ENCODE peak calls at places on chromosomes 5 and 9, in four cellular contexts. D is T-helper 1 cell, N is dermis microvascular lymphatic vessel endothelial cell, H is WTC11. P is an unnamed sample.

GRCh38 chr9:23941051-23941450 is 115.0 kb upstream of the ELAVL2 start:
- DNase-seq in D (no peak), N (no peak), H (no peak), P (no peak)

GRCh38 chr9:3875371-3876132 is 349.8 kb upstream of the RFX3 start:
- DNase-seq in D (peak; percentile 42), N (peak; percentile 95), H (no peak), P (no peak)

GRCh38 chr9:15101046-15101445 is 190.8 kb upstream of the FREM1 start:
- DNase-seq in D (no peak), N (no peak), H (no peak), P (no peak)

GRCh38 chr9:129110740-129111142 is at the start of gene CRAT:
- DNase-seq in D (peak; percentile 95), N (peak; percentile 97), H (peak; percentile 97), P (peak; percentile 98)

GRCh38 chr5:139711067-139711851 is 63.1 kb downstream of the CXXC5 start:
- DNase-seq in D (peak; percentile 46), N (no peak), H (peak; percentile 75), P (peak; percentile 77)

GRCh38 chr9:123063172-123063508 is 29.7 kb downstream of the GPR21 start:
- DNase-seq in D (no peak), N (no peak), H (no peak), P (no peak)

GRCh38 chr5:76084496-76085285 is 1.5 kb downstream of the SV2C start:
- DNase-seq in D (no peak), N (peak; percentile 4), H (peak; percentile 44), P (peak; percentile 73)

GRCh38 chr5:96226941-96227552 is 206.0 kb downstream of the PCSK1 start:
- DNase-seq in D (no peak), N (peak; percentile 31), H (no peak), P (no peak)

GRCh38 chr5:101678494-101679193 is 617.4 kb downstream of the SLCO4C1 start:
- DNase-seq in D (peak; percentile 4), N (peak; percentile 58), H (peak; percentile 81), P (peak; percentile 83)

GRCh38 chr5:160315968-160316367 is 3.6 kb upstream of the CCNJL start:
- DNase-seq in D (no peak), N (peak; percentile 66), H (no peak), P (no peak)

GRCh38 chr5:143674469-143674786 is 137.5 kb upstream of the HMHB1 start:
- DNase-seq in D (no peak), N (no peak), H (no peak), P (no peak)

GRCh38 chr9:89596937-89597555 is 7.8 kb upstream of the GADD45G start:
- DNase-seq in D (no peak), N (no peak), H (no peak), P (no peak)

GRCh38 chr5:64690417-64691151 is at the start of gene SHISAL2B:
- DNase-seq in D (no peak), N (peak; percentile 16), H (peak; percentile 68), P (peak; percentile 55)

GRCh38 chr9:108049026-108049591 is 559.5 kb upstream of the KLF4 start:
- DNase-seq in D (no peak), N (peak; percentile 80), H (no peak), P (no peak)

GRCh38 chr9:131112374-131113159 is 12.8 kb upstream of the NUP214 start:
- DNase-seq in D (no peak), N (no peak), H (no peak), P (no peak)

GRCh38 chr5:168592014-168592368 is 12.8 kb upstream of the PANK3 start:
- DNase-seq in D (no peak), N (no peak), H (no peak), P (no peak)

GRCh38 chr5:173247050-173247449 is 12.0 kb upstream of the NKX2-5 start:
- DNase-seq in D (no peak), N (no peak), H (no peak), P (no peak)

GRCh38 chr5:11044581-11044980 is 283.5 kb upstream of the DAP start:
- DNase-seq in D (no peak), N (no peak), H (no peak), P (no peak)

GRCh38 chr5:181190711-181191525 is 14.1 kb downstream of the TRIM7 start:
- DNase-seq in D (peak; percentile 64), N (peak; percentile 62), H (peak; percentile 48), P (peak; percentile 69)